ENCODE peak calls at places on chromosomes 5 and 9, in eight cellular contexts. K is cardiac muscle cell, H is uterus, E is psoas muscle, W is mesendoderm, X is mammary epithelial cell, Q is IMR-90, U is sigmoid colon. R is an unnamed sample.

GRCh38 chr5:72512179-72512860 is 5.1 kb upstream of the ZNF366 start:
- DNase-seq in K (no peak), H (no peak), E (no peak), W (no peak), X (no peak), Q (no peak), U (no peak), R (no peak)

GRCh38 chr9:85600675-85601263 is 141.0 kb downstream of the AGTPBP1 start:
- DNase-seq in K (no peak), H (no peak), E (no peak), W (peak; percentile 90), X (no peak), Q (no peak), U (no peak), R (peak; percentile 21)

GRCh38 chr5:79932510-79933504 is 58.3 kb downstream of the MTX3 start:
- DNase-seq in K (no peak), H (no peak), E (peak; percentile 33), W (no peak), X (peak; percentile 17), Q (no peak), U (no peak), R (no peak)

GRCh38 chr5:180811623-180812119 is 9.1 kb upstream of the MGAT1 start:
- DNase-seq in K (no peak), H (no peak), E (no peak), W (no peak), X (peak; percentile 50), Q (no peak), U (peak; percentile 66), R (no peak)

GRCh38 chr9:88535226-88535931 is 401 bp downstream of the NXNL2 start:
- DNase-seq in K (no peak), H (no peak), E (no peak), W (peak; percentile 55), X (no peak), Q (no peak), U (no peak), R (peak; percentile 79)

GRCh38 chr5:171157233-171157632 is 151.8 kb upstream of the TLX3 start:
- DNase-seq in K (peak; percentile 14), H (no peak), E (no peak), W (no peak), X (no peak), Q (no peak), U (no peak), R (no peak)

GRCh38 chr5:76941000-76941399 is 11.8 kb upstream of the CRHBP start:
- DNase-seq in K (no peak), H (no peak), E (no peak), W (no peak), X (peak; percentile 31), Q (no peak), U (no peak), R (no peak)

GRCh38 chr5:78016831-78017529 is 240.8 kb upstream of the TBCA start:
- DNase-seq in K (no peak), H (no peak), E (no peak), W (peak; percentile 69), X (no peak), Q (no peak), U (no peak), R (peak; percentile 52)

GRCh38 chr5:66171349-66172344 is 27.5 kb downstream of the SREK1 start:
- DNase-seq in K (peak; percentile 75), H (peak; percentile 47), E (no peak), W (peak; percentile 54), X (peak; percentile 43), Q (peak; percentile 70), U (no peak), R (no peak)

DNA sequence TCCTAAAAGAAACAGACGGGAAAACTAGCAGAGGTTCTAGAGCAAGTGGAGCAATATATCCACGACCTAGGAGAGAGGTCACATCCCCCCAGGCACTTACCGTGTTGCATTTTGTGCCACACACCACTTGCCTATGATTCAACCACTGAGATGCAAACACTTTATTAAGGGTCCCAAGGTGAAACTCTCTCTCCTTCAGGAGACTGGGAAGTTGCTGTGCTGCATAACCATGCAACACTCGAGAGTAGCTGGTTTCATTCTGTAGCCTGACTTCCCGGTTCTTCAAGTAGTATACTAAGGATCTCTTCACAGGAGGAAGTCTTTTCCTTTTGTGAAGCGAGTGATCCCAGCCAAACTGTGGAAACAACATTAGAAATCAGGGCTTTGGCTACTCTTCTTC is 1.6 kb downstream of the DCAF12 start:
- DNase-seq in K (peak; percentile 15), H (no peak), E (no peak), W (no peak), X (peak; percentile 23), Q (no peak), U (no peak), R (no peak)
- H3K4me3 ChIP-seq in K (peak overlapping the region; percentile 70), H (peak overlapping the region; percentile 72), E (peak overlapping the region; percentile 83), W (no peak overlapping the region), X (peak overlapping the region; percentile 76), Q (peak overlapping the region; percentile 64), U (no peak overlapping the region), R (no peak overlapping the region)

DNA sequence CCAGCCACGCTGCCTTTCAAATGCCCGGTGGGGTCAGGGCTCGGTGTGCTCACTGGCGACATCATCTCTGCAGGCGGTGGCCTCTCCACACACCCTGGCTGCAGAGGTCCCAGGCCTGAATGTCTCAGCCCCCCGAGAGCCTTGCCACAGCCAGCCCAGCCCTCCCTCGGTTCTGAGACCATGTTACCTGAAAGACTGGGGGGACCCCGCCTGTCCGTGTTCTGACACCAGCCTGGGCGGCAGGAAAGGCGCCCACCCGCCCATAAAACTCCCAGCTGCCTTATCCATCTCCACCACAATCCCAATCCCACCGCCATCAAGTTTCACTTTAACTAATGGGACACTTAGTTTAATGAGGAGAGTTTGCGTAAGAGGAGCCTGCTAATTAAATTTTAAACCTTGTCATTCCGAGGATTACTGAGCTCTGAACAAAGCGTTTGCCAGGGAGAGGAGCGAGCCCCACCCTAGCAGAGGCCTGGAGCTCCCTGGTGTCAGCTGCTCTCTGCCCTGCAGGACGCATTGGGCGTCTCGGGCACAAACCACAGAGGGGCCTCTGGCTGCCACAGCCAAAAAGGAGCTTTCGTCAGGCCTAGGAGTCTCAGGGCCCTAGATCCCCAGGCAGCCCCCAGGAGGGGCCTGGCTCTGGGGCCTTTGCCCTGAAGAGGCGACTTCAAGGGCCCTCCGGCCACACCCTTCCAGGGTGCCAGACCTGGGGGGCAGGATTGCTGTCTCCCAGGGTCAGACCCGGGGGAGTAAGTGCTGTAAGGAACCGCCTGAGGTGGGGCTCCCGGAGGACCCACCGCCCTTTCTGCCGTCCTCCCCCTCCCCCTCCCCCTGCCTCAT is 15.3 kb downstream of the LHX3 start:
- DNase-seq in K (no peak), H (no peak), E (no peak), W (no peak), X (no peak), Q (no peak), U (no peak), R (peak; percentile 82)
- H3K27me3 ChIP-seq in K (peaks cover 57% of the 10 kb centered on the region), H (no peaks in the 10 kb centered on the region), E (peaks cover 22% of the 10 kb centered on the region), W (peaks cover 26% of the 10 kb centered on the region), X (peaks cover 34% of the 10 kb centered on the region), Q (peaks cover 79% of the 10 kb centered on the region), U (peaks cover 84% of the 10 kb centered on the region), R (peaks cover 41% of the 10 kb centered on the region)

DNA sequence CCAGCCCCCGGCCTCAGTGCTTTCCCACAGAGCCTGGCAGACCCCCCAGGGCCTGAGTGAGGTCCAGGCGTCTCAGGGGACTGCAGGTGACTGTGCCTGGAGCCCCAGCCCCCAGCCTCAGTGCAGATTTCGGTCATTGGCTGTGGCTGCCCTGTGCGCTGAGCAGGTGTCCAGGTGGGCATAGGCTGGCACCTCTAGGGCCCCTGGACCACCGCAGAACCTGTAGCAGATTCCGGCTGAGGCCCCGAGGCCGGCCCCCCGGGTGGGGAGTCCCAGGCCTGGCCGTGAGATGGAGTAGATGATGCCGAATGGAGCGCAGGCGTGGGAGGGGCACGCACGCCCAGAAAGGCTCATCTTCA is 12.1 kb downstream of the EXD3 start:
- DNase-seq in K (no peak), H (no peak), E (no peak), W (no peak), X (no peak), Q (no peak), U (no peak), R (no peak)
- H3K4me3 ChIP-seq in K (no peak overlapping the region), H (no peak overlapping the region), E (peak overlapping the region; percentile 38), W (no peak overlapping the region), X (no peak overlapping the region), Q (no peak overlapping the region), U (no peak overlapping the region), R (no peak overlapping the region)

DNA sequence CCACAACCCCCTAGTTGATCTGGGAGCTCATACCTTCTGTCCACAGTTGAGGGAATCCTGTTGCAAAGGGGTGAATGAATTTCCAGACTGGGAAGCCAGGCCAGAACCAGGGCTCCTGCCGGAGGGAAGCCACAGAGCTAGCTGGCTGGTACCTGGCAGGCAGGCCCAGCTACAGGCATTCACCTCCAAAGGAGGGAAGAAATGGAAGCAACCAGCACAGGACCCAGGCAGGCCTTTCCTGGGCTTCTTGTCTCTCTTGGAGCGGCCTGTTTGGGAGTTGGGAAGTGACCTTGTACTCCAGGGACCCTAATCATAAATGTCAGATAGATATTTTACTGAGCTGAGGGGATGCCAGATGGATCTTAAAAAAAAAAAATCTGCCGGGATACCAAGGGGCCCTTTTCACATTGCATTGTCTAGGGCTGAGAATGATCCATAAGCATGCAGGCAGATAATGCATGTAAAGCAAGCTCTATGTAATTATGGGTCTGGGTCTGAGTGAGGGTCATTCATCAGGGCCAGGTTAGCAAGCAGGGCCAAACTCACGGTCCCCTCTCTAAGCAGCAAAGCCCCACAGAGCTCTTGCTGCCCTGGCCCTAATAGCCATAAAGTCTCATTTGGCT is 8.4 kb downstream of the NR2F1 start:
- DNase-seq in K (no peak), H (no peak), E (no peak), W (no peak), X (no peak), Q (no peak), U (no peak), R (no peak)
- H3K27me3 ChIP-seq in K (peaks cover 100% of the 10 kb centered on the region), H (no peaks in the 10 kb centered on the region), E (peaks cover 4% of the 10 kb centered on the region), W (peaks cover 86% of the 10 kb centered on the region), X (no peaks in the 10 kb centered on the region), Q (no peaks in the 10 kb centered on the region), U (peaks cover 24% of the 10 kb centered on the region), R (peaks cover 100% of the 10 kb centered on the region)